ENCODE peak calls at places on chromosomes 1 and 21, in five cellular contexts. One of them, this sample, is unnamed.

GRCh38 chr1:44830900-44831304 is 12.2 kb downstream of the PTCH2 start:
- DNase-seq in naive thymus-derived CD8-positive, alpha-beta T cell: no peak
- DNase-seq in SJCRH30: no peak
- DNase-seq in GM04503: no peak
- DNase-seq in GM23338: no peak
- DNase-seq in this sample: no peak

GRCh38 chr1:34407140-34407539 is 230.4 kb downstream of the C1orf94 start:
- DNase-seq in naive thymus-derived CD8-positive, alpha-beta T cell: no peak
- DNase-seq in SJCRH30: no peak
- DNase-seq in GM04503: peak
- DNase-seq in GM23338: no peak
- DNase-seq in this sample: no peak

GRCh38 chr1:27031235-27032118 is 18.8 kb upstream of the TENT5B start:
- DNase-seq in naive thymus-derived CD8-positive, alpha-beta T cell: no peak
- DNase-seq in SJCRH30: peak
- DNase-seq in GM04503: no peak
- DNase-seq in GM23338: peak
- DNase-seq in this sample: no peak

GRCh38 chr21:27192286-27192685 is 225.4 kb upstream of the ADAMTS5 start:
- DNase-seq in naive thymus-derived CD8-positive, alpha-beta T cell: no peak
- DNase-seq in SJCRH30: no peak
- DNase-seq in GM04503: peak
- DNase-seq in GM23338: no peak
- DNase-seq in this sample: no peak

GRCh38 chr1:186615332-186615731 is 64.9 kb downstream of the PTGS2 start:
- DNase-seq in naive thymus-derived CD8-positive, alpha-beta T cell: no peak
- DNase-seq in SJCRH30: no peak
- DNase-seq in GM04503: no peak
- DNase-seq in GM23338: no peak
- DNase-seq in this sample: no peak

GRCh38 chr1:111733183-111733995 is 5.8 kb downstream of the INKA2 start:
- DNase-seq in naive thymus-derived CD8-positive, alpha-beta T cell: no peak
- DNase-seq in SJCRH30: peak
- DNase-seq in GM04503: peak
- DNase-seq in GM23338: no peak
- DNase-seq in this sample: no peak

GRCh38 chr1:43449708-43450069 is 4.0 kb downstream of the HYI start:
- DNase-seq in naive thymus-derived CD8-positive, alpha-beta T cell: no peak
- DNase-seq in SJCRH30: no peak
- DNase-seq in GM04503: no peak
- DNase-seq in GM23338: no peak
- DNase-seq in this sample: no peak

GRCh38 chr1:18001725-18002124 is 105.9 kb upstream of the IGSF21 start:
- DNase-seq in naive thymus-derived CD8-positive, alpha-beta T cell: no peak
- DNase-seq in SJCRH30: no peak
- DNase-seq in GM04503: no peak
- DNase-seq in GM23338: no peak
- DNase-seq in this sample: no peak

GRCh38 chr1:87203890-87204289 is 124.8 kb upstream of the LMO4 start:
- DNase-seq in naive thymus-derived CD8-positive, alpha-beta T cell: no peak
- DNase-seq in SJCRH30: no peak
- DNase-seq in GM04503: peak
- DNase-seq in GM23338: no peak
- DNase-seq in this sample: no peak

GRCh38 chr1:212699104-212699838 is 369 bp downstream of the BATF3 start:
- DNase-seq in naive thymus-derived CD8-positive, alpha-beta T cell: peak
- DNase-seq in SJCRH30: peak
- DNase-seq in GM04503: no peak
- DNase-seq in GM23338: peak
- DNase-seq in this sample: no peak

GRCh38 chr1:33709174-33709573 is 154.7 kb upstream of the HMGB4 start:
- DNase-seq in naive thymus-derived CD8-positive, alpha-beta T cell: no peak
- DNase-seq in SJCRH30: no peak
- DNase-seq in GM04503: no peak
- DNase-seq in GM23338: no peak
- DNase-seq in this sample: no peak

GRCh38 chr1:179091691-179092165 is 9.9 kb downstream of the TOR3A start:
- DNase-seq in naive thymus-derived CD8-positive, alpha-beta T cell: no peak
- DNase-seq in SJCRH30: no peak
- DNase-seq in GM04503: peak
- DNase-seq in GM23338: no peak
- DNase-seq in this sample: no peak

GRCh38 chr21:32457962-32458361 is 45.5 kb downstream of the EVA1C start:
- DNase-seq in naive thymus-derived CD8-positive, alpha-beta T cell: no peak
- DNase-seq in SJCRH30: no peak
- DNase-seq in GM04503: no peak
- DNase-seq in GM23338: no peak
- DNase-seq in this sample: no peak

GRCh38 chr1:56866656-56867055 is 12.1 kb downstream of the C8A start:
- DNase-seq in naive thymus-derived CD8-positive, alpha-beta T cell: no peak
- DNase-seq in SJCRH30: no peak
- DNase-seq in GM04503: peak
- DNase-seq in GM23338: no peak
- DNase-seq in this sample: no peak

GRCh38 chr21:41766051-41766882 is 585 bp downstream of the RIPK4 start:
- DNase-seq in naive thymus-derived CD8-positive, alpha-beta T cell: no peak
- DNase-seq in SJCRH30: no peak
- DNase-seq in GM04503: no peak
- DNase-seq in GM23338: no peak
- DNase-seq in this sample: no peak

GRCh38 chr1:95034506-95034905 is 38.2 kb downstream of the ALG14 start:
- DNase-seq in naive thymus-derived CD8-positive, alpha-beta T cell: no peak
- DNase-seq in SJCRH30: no peak
- DNase-seq in GM04503: no peak
- DNase-seq in GM23338: no peak
- DNase-seq in this sample: no peak

GRCh38 chr1:80536464-80536863 is 1264.3 kb upstream of the ADGRL2 start:
- DNase-seq in naive thymus-derived CD8-positive, alpha-beta T cell: no peak
- DNase-seq in SJCRH30: no peak
- DNase-seq in GM04503: no peak
- DNase-seq in GM23338: no peak
- DNase-seq in this sample: no peak

GRCh38 chr1:163076981-163077761 is 8.0 kb downstream of the RGS4 start:
- DNase-seq in naive thymus-derived CD8-positive, alpha-beta T cell: no peak
- DNase-seq in SJCRH30: no peak
- DNase-seq in GM04503: no peak
- DNase-seq in GM23338: no peak
- DNase-seq in this sample: no peak

GRCh38 chr1:33758698-33759097 is 105.2 kb upstream of the HMGB4 start:
- DNase-seq in naive thymus-derived CD8-positive, alpha-beta T cell: no peak
- DNase-seq in SJCRH30: no peak
- DNase-seq in GM04503: no peak
- DNase-seq in GM23338: no peak
- DNase-seq in this sample: no peak

GRCh38 chr1:108553910-108554309 is 6.0 kb upstream of the EEIG2 start:
- DNase-seq in naive thymus-derived CD8-positive, alpha-beta T cell: no peak
- DNase-seq in SJCRH30: no peak
- DNase-seq in GM04503: no peak
- DNase-seq in GM23338: no peak
- DNase-seq in this sample: no peak

GRCh38 chr1:16921391-16922185 is at the start of gene CROCC:
- DNase-seq in naive thymus-derived CD8-positive, alpha-beta T cell: peak
- DNase-seq in SJCRH30: peak
- DNase-seq in GM04503: no peak
- DNase-seq in GM23338: peak
- DNase-seq in this sample: no peak

GRCh38 chr1:43973981-43974442 is 748 bp upstream of the ATP6V0B start:
- DNase-seq in naive thymus-derived CD8-positive, alpha-beta T cell: no peak
- DNase-seq in SJCRH30: no peak
- DNase-seq in GM04503: no peak
- DNase-seq in GM23338: peak
- DNase-seq in this sample: no peak

GRCh38 chr1:19596065-19596718 is 47.9 kb upstream of the NBL1 start:
- DNase-seq in naive thymus-derived CD8-positive, alpha-beta T cell: no peak
- DNase-seq in SJCRH30: peak
- DNase-seq in GM04503: peak
- DNase-seq in GM23338: no peak
- DNase-seq in this sample: no peak

GRCh38 chr1:206537141-206537540 is 29.8 kb downstream of the RASSF5 start:
- DNase-seq in naive thymus-derived CD8-positive, alpha-beta T cell: no peak
- DNase-seq in SJCRH30: peak
- DNase-seq in GM04503: no peak
- DNase-seq in GM23338: peak
- DNase-seq in this sample: no peak

GRCh38 chr1:68725353-68725752 is 228.5 kb upstream of the DEPDC1 start:
- DNase-seq in naive thymus-derived CD8-positive, alpha-beta T cell: no peak
- DNase-seq in SJCRH30: no peak
- DNase-seq in GM04503: no peak
- DNase-seq in GM23338: no peak
- DNase-seq in this sample: no peak

GRCh38 chr21:23743821-23744220 is 1863.5 kb downstream of the MRPL39 start:
- DNase-seq in naive thymus-derived CD8-positive, alpha-beta T cell: no peak
- DNase-seq in SJCRH30: no peak
- DNase-seq in GM04503: no peak
- DNase-seq in GM23338: no peak
- DNase-seq in this sample: no peak

GRCh38 chr21:42254631-42255030 is 35.7 kb downstream of the ABCG1 start:
- DNase-seq in naive thymus-derived CD8-positive, alpha-beta T cell: no peak
- DNase-seq in SJCRH30: no peak
- DNase-seq in GM04503: no peak
- DNase-seq in GM23338: no peak
- DNase-seq in this sample: no peak

GRCh38 chr1:21449906-21450305 is 10.0 kb downstream of the NBPF3 start:
- DNase-seq in naive thymus-derived CD8-positive, alpha-beta T cell: no peak
- DNase-seq in SJCRH30: no peak
- DNase-seq in GM04503: no peak
- DNase-seq in GM23338: no peak
- DNase-seq in this sample: no peak

GRCh38 chr1:176949033-176949662 is 215.4 kb downstream of the ASTN1 start:
- DNase-seq in naive thymus-derived CD8-positive, alpha-beta T cell: no peak
- DNase-seq in SJCRH30: peak
- DNase-seq in GM04503: no peak
- DNase-seq in GM23338: peak
- DNase-seq in this sample: no peak

GRCh38 chr21:27838585-27838984 is 871.7 kb upstream of the ADAMTS5 start:
- DNase-seq in naive thymus-derived CD8-positive, alpha-beta T cell: no peak
- DNase-seq in SJCRH30: no peak
- DNase-seq in GM04503: no peak
- DNase-seq in GM23338: no peak
- DNase-seq in this sample: no peak

GRCh38 chr1:215425135-215425534 is 142.0 kb upstream of the KCTD3 start:
- DNase-seq in naive thymus-derived CD8-positive, alpha-beta T cell: no peak
- DNase-seq in SJCRH30: no peak
- DNase-seq in GM04503: no peak
- DNase-seq in GM23338: no peak
- DNase-seq in this sample: no peak

GRCh38 chr1:36882536-36883285 is 151.6 kb downstream of the GRIK3 start:
- DNase-seq in naive thymus-derived CD8-positive, alpha-beta T cell: no peak
- DNase-seq in SJCRH30: no peak
- DNase-seq in GM04503: no peak
- DNase-seq in GM23338: no peak
- DNase-seq in this sample: no peak

GRCh38 chr21:31908106-31909031 is 35.5 kb downstream of the HUNK start:
- DNase-seq in naive thymus-derived CD8-positive, alpha-beta T cell: no peak
- DNase-seq in SJCRH30: peak
- DNase-seq in GM04503: peak
- DNase-seq in GM23338: peak
- DNase-seq in this sample: no peak